ENCODE peak calls at places on chromosomes 7 and 10, in five cellular contexts. H is AML-193, O is retinal pigment epithelial cell, I is H9, N is NCI-H2171 treated with DMSO at 0.1 percent for 48 hours. D is an unnamed sample.

GRCh38 chr10:61836233-61836887 is 65.1 kb upstream of the ARID5B start:
- DNase-seq in N (no peak), O (peak), H (no peak), I (no peak), D (peak)

GRCh38 chr7:106041140-106041717 is 70.9 kb downstream of the SYPL1 start:
- DNase-seq in H (peak), O (no peak), N (peak), I (peak), D (peak)

GRCh38 chr7:76262683-76263402 is 39.6 kb upstream of the HSPB1 start:
- DNase-seq in O (no peak), N (peak), I (peak), H (peak), D (peak)

GRCh38 chr7:45414226-45414625 is 159.9 kb upstream of the ADCY1 start:
- DNase-seq in H (no peak), O (no peak), N (no peak), I (no peak), D (no peak)

GRCh38 chr7:108413782-108414492 is 42.3 kb downstream of the NRCAM start:
- DNase-seq in I (peak), N (no peak), O (no peak), H (no peak), D (peak)

GRCh38 chr10:70139997-70140250 is 6.6 kb downstream of the TYSND1 start:
- DNase-seq in H (no peak), N (no peak), O (no peak), I (no peak), D (no peak)

GRCh38 chr10:82628373-82628772 is 753.4 kb downstream of the NRG3 start:
- DNase-seq in N (peak), I (no peak), H (no peak), O (no peak), D (no peak)

GRCh38 chr7:108014747-108015682 is 12.1 kb upstream of the LAMB1 start:
- DNase-seq in O (no peak), H (no peak), N (no peak), I (no peak), D (no peak)

GRCh38 chr10:113895018-113895417 is 40.6 kb downstream of the NHLRC2 start:
- DNase-seq in I (no peak), N (no peak), H (peak), O (peak), D (no peak)

GRCh38 chr7:109354000-109354399 is 784.3 kb downstream of the DNAJB9 start:
- DNase-seq in H (no peak), O (no peak), I (no peak), N (no peak), D (peak)

GRCh38 chr7:46524350-46524749 is 603.3 kb upstream of the IGFBP3 start:
- DNase-seq in I (no peak), O (no peak), H (no peak), N (no peak), D (no peak)

GRCh38 chr7:137661634-137662033 is 185.1 kb downstream of the DGKI start:
- DNase-seq in O (no peak), N (no peak), I (no peak), H (no peak), D (no peak)

GRCh38 chr10:113522460-113522859 is 30.4 kb upstream of the HABP2 start:
- DNase-seq in I (no peak), H (no peak), N (no peak), O (no peak), D (no peak)

GRCh38 chr7:18607025-18607424 is 111.5 kb downstream of the HDAC9 start:
- DNase-seq in N (peak), H (no peak), O (peak), I (no peak), D (no peak)

GRCh38 chr10:44300666-44301649 is 83.9 kb downstream of the CXCL12 start:
- DNase-seq in H (no peak), O (peak), N (peak), I (no peak), D (no peak)

GRCh38 chr7:111532625-111533024 is 29.7 kb downstream of the IMMP2L start:
- DNase-seq in H (no peak), N (peak), I (no peak), O (no peak), D (no peak)

GRCh38 chr10:102752934-102753664 is 9.4 kb downstream of the WBP1L start:
- DNase-seq in I (peak), H (peak), N (peak), O (no peak), D (peak)

GRCh38 chr10:126504051-126504760 is 115.9 kb upstream of the ADAM12 start:
- DNase-seq in I (peak), O (peak), H (peak), N (peak), D (peak)

GRCh38 chr7:108452707-108453106 is 3.5 kb downstream of the NRCAM start:
- DNase-seq in O (no peak), H (peak), I (no peak), N (peak), D (peak)

GRCh38 chr10:74122060-74122459 is 28.6 kb downstream of the AP3M1 start:
- DNase-seq in N (no peak), I (no peak), O (no peak), H (no peak), D (no peak)

GRCh38 chr7:70647801-70648491 is 484.0 kb upstream of the GALNT17 start:
- DNase-seq in O (no peak), N (no peak), H (no peak), I (no peak), D (no peak)

GRCh38 chr7:151837285-151838042 is 39.5 kb downstream of the PRKAG2 start:
- DNase-seq in N (no peak), H (no peak), O (no peak), I (peak), D (no peak)

GRCh38 chr7:27411145-27411544 is 168.5 kb downstream of the EVX1 start:
- DNase-seq in I (no peak), N (no peak), H (no peak), O (no peak), D (no peak)

D was measured in OCI-M1.